ENCODE peak calls at places on chromosomes 6 and 20, in seven cellular contexts. I is small intestine; V is WERI-Rb-1; U is Peyer's patch; X is IMR-90; Q is CD8-positive, alpha-beta memory T cell; N is left ventricle myocardium inferior. E is an unnamed sample.

GRCh38 chr20:62143976-62144825 is 632 bp downstream of the SS18L1 start:
- DNase-seq in X (peak), V (peak), U (peak), Q (peak), N (peak), I (peak), E (peak)

GRCh38 chr6:124742971-124743370 is 219.3 kb upstream of the RNF217 start:
- DNase-seq in U (no peak), V (no peak), I (no peak), N (no peak), Q (no peak), X (no peak), E (no peak)

GRCh38 chr20:59385461-59385860 is 85.0 kb downstream of the EDN3 start:
- DNase-seq in I (peak), Q (peak), V (no peak), U (no peak), N (no peak), X (no peak), E (peak)

GRCh38 chr6:18823782-18824386 is 436.7 kb downstream of the RNF144B start:
- DNase-seq in X (peak), U (no peak), V (peak), I (peak), N (no peak), Q (no peak), E (no peak)

GRCh38 chr20:62117658-62118057 is 4.6 kb upstream of the LSM14B start:
- DNase-seq in Q (peak), U (peak), N (peak), I (peak), X (no peak), V (no peak), E (peak)

GRCh38 chr6:10505529-10505928 is 15.6 kb upstream of the GCNT2 start:
- DNase-seq in X (no peak), Q (no peak), V (no peak), U (no peak), I (no peak), N (no peak), E (no peak)

GRCh38 chr20:33386673-33387072 is 14.6 kb downstream of the CDK5RAP1 start:
- DNase-seq in Q (no peak), V (no peak), X (no peak), I (no peak), N (no peak), U (no peak), E (no peak)

GRCh38 chr6:23111984-23112383 is 542.6 kb downstream of the HDGFL1 start:
- DNase-seq in I (no peak), V (no peak), Q (no peak), N (no peak), X (peak), U (no peak), E (no peak)

GRCh38 chr20:58420798-58421496 is 31.9 kb downstream of the VAPB start:
- DNase-seq in V (no peak), Q (no peak), I (no peak), X (peak), N (no peak), U (no peak), E (no peak)

GRCh38 chr6:170152111-170152926 is 138.6 kb downstream of the DLL1 start:
- DNase-seq in I (peak), U (peak), Q (no peak), V (no peak), N (peak), X (no peak), E (no peak)

GRCh38 chr6:159984268-159984786 is 15.4 kb downstream of the IGF2R start:
- DNase-seq in U (no peak), Q (no peak), V (no peak), X (peak), N (no peak), I (no peak), E (no peak)

GRCh38 chr6:89482136-89482535 is 49.2 kb downstream of the ANKRD6 start:
- DNase-seq in X (no peak), Q (no peak), U (no peak), N (no peak), V (no peak), I (no peak), E (no peak)

GRCh38 chr20:13221673-13222318 is 722 bp downstream of the ISM1 start:
- DNase-seq in Q (peak), I (peak), V (peak), U (peak), X (peak), N (peak), E (peak)

GRCh38 chr20:9838378-9839295 is at the start of gene PAK5:
- DNase-seq in N (no peak), V (peak), I (peak), Q (no peak), X (peak), U (no peak), E (no peak)

GRCh38 chr6:56953597-56954388 is 1.1 kb upstream of the BEND6 start:
- DNase-seq in X (no peak), N (no peak), Q (no peak), I (no peak), V (no peak), U (no peak), E (no peak)

GRCh38 chr6:37675606-37676005 is 22.1 kb downstream of the MDGA1 start:
- DNase-seq in Q (no peak), V (no peak), U (no peak), N (no peak), X (no peak), I (no peak), E (no peak)

GRCh38 chr6:36130672-36131516 is 581 bp downstream of the MAPK13 start:
- DNase-seq in X (no peak), I (peak), Q (peak), V (peak), U (peak), N (no peak), E (peak)

GRCh38 chr6:1312193-1312443 is 220 bp downstream of the FOXQ1 start:
- DNase-seq in I (no peak), V (no peak), N (no peak), Q (no peak), U (no peak), X (no peak), E (no peak)
- H3K4me3 ChIP-seq in I (peak), V (peak), N (peak), Q (no peak), U (peak), X (peak), E (no peak)

DNA sequence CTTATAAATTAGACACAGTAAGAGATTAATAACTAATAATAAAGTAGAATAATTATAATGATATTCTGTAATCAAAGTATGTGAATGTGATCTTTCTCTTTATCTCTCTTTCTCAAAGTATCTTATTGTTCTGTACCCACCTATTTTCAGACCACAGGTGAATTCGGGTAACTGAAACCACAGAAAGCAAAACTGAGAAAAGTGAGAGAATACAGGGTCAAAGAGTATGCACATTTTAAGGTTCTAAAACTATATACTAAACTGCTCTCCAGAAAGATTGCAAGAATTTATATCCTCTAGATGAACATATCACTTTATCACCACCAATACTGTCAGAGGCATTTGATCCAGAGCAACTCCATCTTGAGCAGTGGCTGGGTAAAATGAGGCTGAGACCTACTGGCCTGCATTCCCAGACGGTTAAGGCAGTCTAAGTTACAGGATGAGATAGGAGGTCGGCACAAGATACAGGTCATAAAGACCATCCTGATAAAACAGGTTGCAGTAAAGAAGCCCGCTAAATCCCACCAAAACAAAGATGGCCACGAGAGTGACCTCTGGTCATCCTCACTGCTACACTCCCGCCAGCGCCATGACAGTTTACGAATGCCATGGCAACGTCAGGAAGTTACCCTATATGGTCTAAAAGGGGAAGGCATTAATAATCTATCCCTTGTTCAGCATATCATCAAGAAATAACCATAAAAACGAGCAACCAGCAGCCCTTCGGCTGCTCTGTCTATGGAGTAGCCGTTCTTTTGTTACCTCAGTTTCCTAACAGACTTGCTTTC is 211.3 kb downstream of the PTPRT start:
- DNase-seq in X (no peak), V (no peak), Q (no peak), I (no peak), N (no peak), U (no peak), E (no peak)
- H3K27ac ChIP-seq in X (no peak), V (no peak), Q (no peak), I (no peak), N (no peak), U (no peak), E (no peak)

GRCh38 chr20:51570755-51571469 is 28.4 kb upstream of the NFATC2 start:
- DNase-seq in X (peak), I (no peak), N (peak), Q (no peak), U (no peak), V (no peak), E (no peak)
- H3K4me3 ChIP-seq in X (no peak), I (no peak), N (peak), Q (no peak), U (no peak), V (no peak), E (no peak)

GRCh38 chr6:162056061-162056460 is 671.5 kb downstream of the PRKN start:
- DNase-seq in I (no peak), Q (no peak), V (no peak), N (no peak), X (no peak), U (no peak), E (no peak)

GRCh38 chr6:162055365-162055764 is 672.2 kb downstream of the PRKN start:
- DNase-seq in N (no peak), I (no peak), V (no peak), U (no peak), X (no peak), Q (no peak), E (no peak)

GRCh38 chr6:162056745-162057144 is 670.8 kb downstream of the PRKN start:
- DNase-seq in Q (no peak), V (no peak), X (no peak), I (no peak), U (no peak), N (peak), E (no peak)

GRCh38 chr6:162063666-162064065 is 663.9 kb downstream of the PRKN start:
- DNase-seq in V (no peak), Q (no peak), I (no peak), X (no peak), U (no peak), N (no peak), E (no peak)

GRCh38 chr6:162058281-162058875 is 669.2 kb downstream of the PRKN start:
- DNase-seq in N (peak), X (no peak), Q (no peak), U (no peak), I (peak), V (no peak), E (no peak)
- H3K27ac ChIP-seq in N (peak), X (no peak), Q (no peak), U (no peak), I (no peak), V (no peak), E (no peak)

GRCh38 chr6:42448391-42448790 is 3.3 kb downstream of the TRERF1 start:
- DNase-seq in Q (no peak), U (no peak), X (no peak), N (no peak), V (no peak), I (no peak), E (no peak)
- H3K4me3 ChIP-seq in Q (no peak), U (no peak), X (no peak), N (peak), V (no peak), I (no peak), E (no peak)

GRCh38 chr20:18506744-18507143 is 996 bp upstream of the SEC23B start:
- DNase-seq in U (no peak), I (no peak), N (no peak), X (no peak), Q (no peak), V (no peak), E (peak)
- H3K27ac ChIP-seq in U (peak), I (peak), N (peak), X (no peak), Q (peak), V (peak), E (peak)

GRCh38 chr20:49270736-49271135 is 7.1 kb downstream of the ZNFX1 start:
- DNase-seq in V (no peak), U (no peak), Q (no peak), N (no peak), X (no peak), I (no peak), E (no peak)

GRCh38 chr20:49267327-49267726 is 10.5 kb downstream of the ZNFX1 start:
- DNase-seq in Q (no peak), U (no peak), X (no peak), N (no peak), I (no peak), V (no peak), E (no peak)

GRCh38 chr20:49272654-49273053 is 5.2 kb downstream of the ZNFX1 start:
- DNase-seq in N (no peak), X (no peak), Q (no peak), V (no peak), I (peak), U (no peak), E (no peak)

GRCh38 chr20:49270177-49270576 is 7.7 kb downstream of the ZNFX1 start:
- DNase-seq in U (no peak), N (no peak), I (no peak), Q (no peak), X (peak), V (no peak), E (no peak)

DNA sequence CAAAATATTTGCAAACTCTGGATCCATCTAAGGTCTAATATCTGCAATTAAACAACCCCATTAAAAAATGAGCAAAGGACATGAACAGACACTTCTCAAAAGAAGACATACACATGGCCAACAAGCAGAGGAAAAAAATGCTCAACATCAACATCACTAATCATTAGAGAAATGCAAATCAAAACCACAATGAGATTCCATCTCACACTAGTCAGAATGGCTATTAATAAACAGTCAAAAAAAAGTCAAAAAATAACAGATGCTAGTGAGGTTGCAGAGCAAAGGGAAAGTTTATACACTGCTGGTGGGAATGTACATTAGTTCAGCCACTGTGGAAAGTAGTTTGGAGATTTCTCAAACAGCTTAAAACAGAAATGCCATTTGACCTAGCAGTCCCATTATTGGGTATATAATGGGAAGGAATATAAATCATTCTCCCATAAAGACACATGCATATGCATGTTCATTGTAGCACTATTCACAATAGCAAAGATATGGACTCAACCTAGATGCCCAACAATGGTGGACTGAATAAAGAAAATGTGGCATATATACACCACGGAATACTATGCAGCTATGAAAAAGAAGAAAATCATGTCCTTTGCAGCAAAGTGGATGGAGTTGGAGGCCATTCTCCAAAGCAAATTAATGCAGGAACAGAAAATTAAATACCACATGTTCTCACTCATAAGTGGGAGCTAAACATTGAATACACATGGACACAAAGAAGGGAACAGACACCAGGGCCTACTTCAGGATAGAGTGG is 9.1 kb downstream of the ZNFX1 start:
- DNase-seq in I (no peak), V (no peak), N (no peak), U (no peak), Q (no peak), X (peak), E (no peak)
- H3K4me3 ChIP-seq in I (peak), V (no peak), N (peak), U (no peak), Q (no peak), X (no peak), E (no peak)

DNA sequence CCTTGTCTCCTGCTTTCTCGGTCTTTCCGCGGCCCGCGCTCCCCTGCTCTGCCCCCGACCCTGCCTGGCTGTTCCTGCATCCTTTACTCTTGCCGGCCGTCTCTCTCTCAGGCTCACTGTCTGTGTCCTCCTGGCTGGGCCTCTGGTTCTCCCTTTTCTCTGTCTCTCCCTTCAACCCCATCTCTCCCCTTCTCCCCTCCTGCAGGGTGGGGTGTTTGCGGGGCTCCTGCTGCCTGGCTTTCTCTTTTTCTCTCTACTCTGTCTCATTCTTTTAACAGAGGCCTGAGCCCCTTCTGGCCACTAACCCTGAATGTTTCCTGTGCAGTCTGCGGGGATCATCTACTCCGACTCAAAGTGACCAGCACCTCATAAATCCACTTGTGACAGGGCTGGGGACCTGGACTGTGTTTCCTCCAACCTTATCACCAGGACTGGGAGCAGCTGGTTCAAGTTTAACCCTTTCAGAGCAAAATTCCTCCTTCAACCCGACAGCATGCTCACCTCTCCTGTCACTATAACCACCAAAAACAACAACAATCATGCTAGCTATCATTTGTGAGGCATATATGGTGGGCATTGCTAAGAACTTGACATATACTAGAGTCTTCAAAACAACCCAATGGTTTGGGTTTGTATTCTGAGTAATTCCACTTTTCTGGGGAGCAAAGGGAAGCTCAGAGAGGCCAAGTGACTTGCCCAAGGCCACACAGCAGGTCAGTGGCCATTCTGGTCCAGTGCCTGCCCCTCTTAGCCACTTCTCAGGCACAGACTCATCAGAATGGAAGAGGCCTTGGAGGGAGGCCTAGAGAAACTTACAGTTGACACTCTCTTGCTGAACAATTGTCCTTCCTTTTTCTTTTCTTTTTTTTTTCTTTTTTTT is 811 bp upstream of the RSPO4 start:
- DNase-seq in V (peak), U (no peak), N (no peak), Q (no peak), I (peak), X (no peak), E (no peak)
- H3K27ac ChIP-seq in V (peak), U (no peak), N (no peak), Q (no peak), I (no peak), X (no peak), E (no peak)